ENCODE peak calls at places on chromosomes 16 and 17, in eight cellular contexts. I is glutamatergic neuron, L is BJ, U is mucosa of descending colon, W is T-helper 1 cell, J is caudate nucleus, V is AG10803, T is choroid plexus epithelial cell. C is an unnamed sample.

GRCh38 chr16:30472328-30472942 is at the start of gene ITGAL:
- DNase-seq in I (no peak), L (no peak), U (peak; percentile 89), W (peak; percentile 63), J (no peak), V (no peak), T (no peak), C (no peak)

GRCh38 chr16:30115238-30115637 is 1.9 kb upstream of the GDPD3 start:
- DNase-seq in I (no peak), L (no peak), U (peak; percentile 93), W (no peak), J (no peak), V (no peak), T (no peak), C (no peak)

GRCh38 chr16:19167710-19168172 is 299 bp upstream of the SYT17 start:
- DNase-seq in I (peak; percentile 78), L (no peak), U (peak; percentile 80), W (no peak), J (peak; percentile 39), V (peak; percentile 27), T (peak; percentile 70), C (peak; percentile 86)

GRCh38 chr16:79053577-79053976 is 547.0 kb downstream of the MAF start:
- DNase-seq in I (no peak), L (no peak), U (no peak), W (no peak), J (no peak), V (no peak), T (no peak), C (no peak)

GRCh38 chr16:27314161-27314723 is 468 bp downstream of the IL4R start:
- DNase-seq in I (peak; percentile 33), L (peak; percentile 31), U (peak; percentile 77), W (no peak), J (no peak), V (peak; percentile 87), T (peak; percentile 96), C (no peak)

GRCh38 chr17:48344241-48344640 is 85.8 kb downstream of the SKAP1 start:
- DNase-seq in I (no peak), L (no peak), U (no peak), W (no peak), J (no peak), V (no peak), T (no peak), C (no peak)

GRCh38 chr17:17062866-17063265 is 20.6 kb downstream of the MPRIP start:
- DNase-seq in I (peak; percentile 7), L (no peak), U (no peak), W (no peak), J (no peak), V (no peak), T (no peak), C (no peak)

GRCh38 chr17:51275381-51275780 is 15.0 kb downstream of the UTP18 start:
- DNase-seq in I (no peak), L (peak; percentile 81), U (no peak), W (no peak), J (no peak), V (peak; percentile 89), T (peak; percentile 53), C (no peak)

GRCh38 chr16:27795992-27796614 is 246.2 kb downstream of the KATNIP start:
- DNase-seq in I (no peak), L (no peak), U (no peak), W (no peak), J (no peak), V (peak; percentile 11), T (peak; percentile 50), C (no peak)

GRCh38 chr17:5055543-5055942 is 20.3 kb upstream of the SLC52A1 start:
- DNase-seq in I (no peak), L (no peak), U (no peak), W (no peak), J (no peak), V (no peak), T (no peak), C (peak; percentile 67)

GRCh38 chr17:62665599-62665998 is 38.1 kb downstream of the MRC2 start:
- DNase-seq in I (no peak), L (no peak), U (no peak), W (no peak), J (no peak), V (no peak), T (no peak), C (no peak)

GRCh38 chr17:18185391-18185790 is 1.8 kb downstream of the ALKBH5 start:
- DNase-seq in I (no peak), L (no peak), U (no peak), W (no peak), J (no peak), V (peak; percentile 52), T (peak; percentile 49), C (no peak)

GRCh38 chr17:80287038-80287437 is 26.4 kb downstream of the RNF213 start:
- DNase-seq in I (no peak), L (no peak), U (peak; percentile 5), W (no peak), J (no peak), V (no peak), T (no peak), C (no peak)

GRCh38 chr16:73350707-73351452 is 303.0 kb upstream of the ZFHX3 start:
- DNase-seq in I (peak; percentile 28), L (no peak), U (no peak), W (no peak), J (no peak), V (no peak), T (no peak), C (peak; percentile 88)

GRCh38 chr17:19677736-19678379 is 29.3 kb downstream of the ALDH3A2 start:
- DNase-seq in I (no peak), L (no peak), U (no peak), W (no peak), J (no peak), V (no peak), T (no peak), C (no peak)

GRCh38 chr16:50234771-50235556 is 31.4 kb upstream of the ADCY7 start:
- DNase-seq in I (no peak), L (no peak), U (no peak), W (no peak), J (no peak), V (peak; percentile 70), T (peak; percentile 68), C (no peak)

GRCh38 chr17:19533718-19534561 is at the start of gene SLC47A1:
- DNase-seq in I (peak; percentile 43), L (no peak), U (no peak), W (no peak), J (no peak), V (no peak), T (no peak), C (no peak)

GRCh38 chr16:5903797-5904196 is 806.2 kb upstream of the EEF2KMT start:
- DNase-seq in I (no peak), L (no peak), U (no peak), W (no peak), J (no peak), V (no peak), T (no peak), C (peak; percentile 11)

GRCh38 chr17:82864721-82865240 is 25.0 kb upstream of the ZNF750 start:
- DNase-seq in I (no peak), L (no peak), U (peak; percentile 56), W (no peak), J (no peak), V (no peak), T (no peak), C (peak; percentile 41)

GRCh38 chr16:26178298-26178697 is 486.5 kb downstream of the HS3ST4 start:
- DNase-seq in I (no peak), L (no peak), U (no peak), W (no peak), J (no peak), V (no peak), T (no peak), C (no peak)

GRCh38 chr17:68197997-68198930 is 49.6 kb upstream of the AMZ2 start:
- DNase-seq in I (no peak), L (no peak), U (no peak), W (no peak), J (no peak), V (no peak), T (no peak), C (no peak)

GRCh38 chr17:79852748-79853147 is 13.5 kb upstream of the CBX4 start:
- DNase-seq in I (no peak), L (no peak), U (no peak), W (no peak), J (no peak), V (peak; percentile 30), T (peak; percentile 51), C (no peak)

GRCh38 chr17:62206550-62206949 is 141.5 kb upstream of the MED13 start:
- DNase-seq in I (peak; percentile 49), L (no peak), U (no peak), W (no peak), J (no peak), V (no peak), T (peak; percentile 4), C (peak; percentile 57)

GRCh38 chr16:79902351-79902750 is 301.8 kb upstream of the MAF start:
- DNase-seq in I (no peak), L (no peak), U (no peak), W (no peak), J (no peak), V (no peak), T (peak; percentile 62), C (no peak)